ENCODE peak calls at places on chromosome 20, in six cellular contexts. N, M, C, F, G and T are unnamed samples.

GRCh38 chr20:64100946-64101688 is 6.2 kb downstream of the NPBWR2 start:
- DNase-seq in G (no peak), N (no peak), M (peak), F (no peak), C (no peak), T (no peak)

GRCh38 chr20:61915101-61915500 is 150.6 kb downstream of the TAF4 start:
- DNase-seq in M (peak), N (no peak), F (no peak), C (no peak), G (no peak), T (no peak)

GRCh38 chr20:35093245-35093884 is 758 bp upstream of the TRPC4AP start:
- DNase-seq in F (no peak), N (no peak), C (no peak), M (no peak), G (peak), T (peak)

GRCh38 chr20:50551288-50551687 is 41.1 kb downstream of the PTPN1 start:
- DNase-seq in C (no peak), N (no peak), F (no peak), M (no peak), G (no peak), T (no peak)

GRCh38 chr20:61113731-61114130 is 138.3 kb upstream of the CDH4 start:
- DNase-seq in C (no peak), F (peak), N (no peak), G (no peak), M (no peak), T (no peak)

GRCh38 chr20:19928379-19929360 is 88.5 kb upstream of the NAA20 start:
- DNase-seq in N (no peak), G (no peak), F (no peak), C (no peak), M (peak), T (no peak)

GRCh38 chr20:42544926-42545325 is 644.8 kb downstream of the PTPRT start:
- DNase-seq in C (no peak), M (no peak), F (no peak), G (no peak), N (no peak), T (no peak)

GRCh38 chr20:33894798-33895197 is 83.7 kb downstream of the CHMP4B start:
- DNase-seq in G (no peak), M (no peak), C (no peak), N (no peak), F (no peak), T (no peak)

GRCh38 chr20:56163806-56164205 is 84.7 kb upstream of the MC3R start:
- DNase-seq in C (no peak), F (no peak), G (no peak), M (no peak), N (no peak), T (no peak)

GRCh38 chr20:34874094-34874654 is 1.5 kb upstream of the GGT7 start:
- DNase-seq in N (peak), G (peak), M (no peak), F (peak), C (peak), T (peak)

GRCh38 chr20:11891827-11892521 is 25.7 kb upstream of the BTBD3 start:
- DNase-seq in G (peak), F (peak), M (peak), N (peak), C (peak), T (peak)

GRCh38 chr20:57566803-57567459 is 6.0 kb downstream of the PCK1 start:
- DNase-seq in M (no peak), N (no peak), C (no peak), F (no peak), G (no peak), T (no peak)

GRCh38 chr20:50595988-50596693 is 86.0 kb downstream of the PTPN1 start:
- DNase-seq in C (no peak), F (no peak), G (no peak), N (no peak), M (peak), T (no peak)

GRCh38 chr20:35277531-35278395 is at the start of gene MMP24OS:
- DNase-seq in M (peak), F (peak), N (peak), G (peak), C (peak), T (peak)

GRCh38 chr20:19338960-19339359 is 126.5 kb downstream of the SLC24A3 start:
- DNase-seq in G (no peak), F (no peak), M (no peak), C (no peak), N (no peak), T (no peak)

DNA sequence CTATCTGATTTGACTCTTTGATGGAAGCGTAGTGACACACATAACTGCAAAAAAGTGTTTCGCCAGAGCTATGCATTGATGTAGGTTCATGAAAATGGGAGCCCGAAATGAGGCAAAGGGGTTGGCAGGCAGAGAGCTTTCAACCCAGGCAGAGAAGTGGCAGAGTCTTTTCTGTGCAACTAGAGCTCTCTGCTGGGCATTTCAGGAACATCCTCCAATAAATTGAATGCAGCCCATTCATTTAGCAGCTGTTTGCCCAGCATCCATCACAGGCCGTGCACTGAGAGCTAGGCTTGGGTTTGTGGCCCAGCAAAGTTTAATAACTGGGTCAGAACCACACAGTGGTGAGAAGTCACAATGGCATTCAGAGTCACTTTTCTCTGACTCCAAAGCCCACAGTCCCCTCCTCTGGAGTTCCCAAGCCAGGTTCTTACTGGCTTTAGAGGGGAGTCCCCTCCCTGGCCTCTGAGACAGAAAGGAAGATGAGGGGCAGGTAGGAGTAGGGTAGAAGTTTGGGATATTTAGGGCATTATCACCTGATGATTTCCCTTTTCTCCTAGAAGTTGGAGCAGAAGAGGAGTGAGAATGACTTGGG is 31.8 kb upstream of the ELMO2 start:
- DNase-seq in F (no peak), G (peak), C (no peak), N (no peak), M (no peak), T (peak)
- TF ChIP-seq CTCF in F (no peak), G (peak), C (peak), N (no peak), M (no peak), T (peak)

GRCh38 chr20:327946-328563 is 2.7 kb downstream of the SOX12 start:
- DNase-seq in N (no peak), M (no peak), G (no peak), F (no peak), C (peak), T (no peak)

GRCh38 chr20:325889-326644 is 715 bp downstream of the SOX12 start:
- DNase-seq in N (no peak), M (peak), C (peak), G (peak), F (peak), T (peak)

GRCh38 chr20:327041-327945 is 1.9 kb downstream of the SOX12 start:
- DNase-seq in N (no peak), M (peak), G (peak), F (peak), C (peak), T (peak)

GRCh38 chr20:325043-325888 is at the start of gene SOX12:
- DNase-seq in G (peak), M (peak), N (peak), F (peak), C (peak), T (peak)

GRCh38 chr20:326645-327031 is 1.3 kb downstream of the SOX12 start:
- DNase-seq in N (no peak), F (peak), C (peak), M (peak), G (no peak), T (no peak)
- TF ChIP-seq CTCF in N (no peak), F (no peak), C (no peak), M (no peak), G (peak), T (no peak)

GRCh38 chr20:58743929-58744534 is 51.4 kb downstream of the NPEPL1 start:
- DNase-seq in M (no peak), N (no peak), F (no peak), G (no peak), C (no peak), T (no peak)
- TF ChIP-seq CTCF in M (no peak), N (no peak), F (no peak), G (no peak), C (no peak), T (no peak)

DNA sequence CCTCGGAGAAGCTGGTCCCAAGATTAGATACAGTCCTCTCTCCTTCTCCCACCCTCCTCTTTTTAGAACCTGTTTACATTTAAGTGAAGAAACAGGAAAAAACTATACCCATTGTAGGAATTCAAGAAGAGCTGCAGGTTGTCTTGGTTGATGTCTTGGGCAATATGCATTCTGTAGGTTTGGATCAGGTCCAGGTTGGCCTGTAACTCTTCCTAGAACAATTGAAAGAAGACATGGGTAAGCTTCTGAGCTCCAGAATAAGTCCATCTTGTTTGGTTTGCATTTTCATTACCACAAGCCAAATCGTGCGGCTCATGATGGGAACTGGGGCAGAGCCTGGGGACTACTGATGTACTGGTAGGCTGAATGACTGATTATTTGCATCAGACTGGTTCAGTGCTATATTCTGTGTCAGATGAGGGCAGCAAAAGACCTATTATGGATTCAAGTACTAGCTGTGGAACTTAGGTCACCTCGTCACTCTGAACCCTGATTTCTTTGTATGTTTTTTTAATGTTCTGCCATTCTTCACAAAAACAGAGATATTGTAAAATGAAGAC is 20.3 kb upstream of the SLA2 start:
- DNase-seq in C (no peak), N (no peak), M (no peak), F (no peak), G (peak), T (peak)
- TF ChIP-seq CTCF in C (peak), N (no peak), M (no peak), F (no peak), G (peak), T (no peak)

GRCh38 chr20:40606660-40607059 is 82.4 kb downstream of the MAFB start:
- DNase-seq in G (no peak), M (no peak), C (no peak), F (no peak), N (no peak), T (no peak)
- TF ChIP-seq CTCF in G (no peak), M (no peak), C (no peak), F (no peak), N (no peak), T (peak)

DNA sequence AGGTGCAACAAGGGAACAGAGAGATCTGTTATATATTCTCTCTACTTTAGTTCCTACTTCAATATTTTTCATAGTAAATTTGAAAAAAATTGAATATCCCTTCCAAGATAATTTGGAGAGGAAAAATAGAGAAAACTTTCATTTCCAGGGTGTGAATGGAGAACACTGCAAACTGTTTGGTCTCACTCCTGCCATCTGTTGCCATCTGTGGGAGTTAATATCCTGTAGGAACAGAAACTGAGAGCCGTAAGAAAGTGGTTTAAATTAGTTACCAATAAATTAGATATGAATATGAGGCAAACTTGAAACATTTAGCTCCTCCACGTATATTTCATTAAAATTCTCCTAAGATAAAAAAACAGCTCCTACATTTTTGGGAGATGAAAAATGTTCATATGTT is 4.2 kb downstream of the ZNF337 start:
- DNase-seq in G (peak), M (no peak), N (no peak), C (no peak), F (no peak), T (no peak)
- TF ChIP-seq CTCF in G (peak), M (no peak), N (no peak), C (no peak), F (no peak), T (no peak)

GRCh38 chr20:4947817-4948559 is 53.3 kb downstream of the SLC23A2 start:
- DNase-seq in G (no peak), M (no peak), C (no peak), N (no peak), F (no peak), T (no peak)

GRCh38 chr20:4950437-4950836 is 50.9 kb downstream of the SLC23A2 start:
- DNase-seq in G (no peak), C (no peak), M (no peak), N (no peak), F (no peak), T (no peak)

GRCh38 chr20:4951299-4951698 is 50.0 kb downstream of the SLC23A2 start:
- DNase-seq in F (peak), C (peak), N (no peak), G (peak), M (no peak), T (peak)

GRCh38 chr20:4950841-4951240 is 50.5 kb downstream of the SLC23A2 start:
- DNase-seq in N (no peak), F (no peak), G (no peak), C (no peak), M (no peak), T (peak)

DNA sequence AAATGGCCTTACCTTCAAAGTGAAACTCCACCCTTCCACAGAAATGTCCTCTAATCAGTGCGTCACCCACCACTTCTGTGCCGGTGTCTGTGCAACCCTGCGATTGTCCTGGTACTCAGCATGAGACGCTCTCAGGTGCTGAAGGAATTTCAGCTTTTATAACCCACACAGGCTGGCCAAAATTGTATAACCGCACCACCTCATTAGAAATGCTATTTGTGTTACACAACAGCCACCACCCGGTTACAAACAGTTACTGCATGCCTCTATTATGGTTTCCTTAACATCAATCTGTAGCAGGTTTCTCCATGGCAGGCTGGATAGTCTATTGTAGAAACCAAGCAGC is 51.5 kb downstream of the SLC23A2 start:
- DNase-seq in F (no peak), C (no peak), N (no peak), M (no peak), G (no peak), T (peak)
- TF ChIP-seq CTCF in F (peak), C (peak), N (no peak), M (peak), G (no peak), T (peak)

DNA sequence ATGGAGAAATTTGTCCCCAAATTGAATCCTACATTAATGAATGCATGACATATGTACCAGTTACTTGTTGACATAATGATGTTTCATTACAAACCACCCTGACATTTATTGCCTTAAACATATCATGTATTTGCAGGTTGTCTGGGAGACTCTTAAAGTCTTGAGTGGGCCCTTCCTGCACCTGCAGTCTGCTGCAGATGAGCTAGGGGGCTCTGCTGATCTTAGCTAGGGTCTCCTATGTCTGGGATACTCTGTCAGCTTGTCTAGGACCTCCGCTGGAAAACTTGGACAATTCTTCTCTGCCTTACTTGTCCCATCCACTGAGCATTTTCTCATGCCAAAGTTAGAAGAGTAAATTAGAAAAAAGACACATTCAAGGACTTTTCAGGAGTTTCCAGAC is 581.6 kb downstream of the HAO1 start:
- DNase-seq in N (no peak), G (no peak), C (no peak), M (no peak), F (no peak), T (no peak)
- TF ChIP-seq CTCF in N (no peak), G (no peak), C (no peak), M (no peak), F (no peak), T (peak)

GRCh38 chr20:13819885-13820645 is 35.2 kb downstream of the NDUFAF5 start:
- DNase-seq in G (peak), M (no peak), C (no peak), F (peak), N (no peak), T (peak)
- TF ChIP-seq CTCF in G (peak), M (peak), C (peak), F (peak), N (no peak), T (peak)

DNA sequence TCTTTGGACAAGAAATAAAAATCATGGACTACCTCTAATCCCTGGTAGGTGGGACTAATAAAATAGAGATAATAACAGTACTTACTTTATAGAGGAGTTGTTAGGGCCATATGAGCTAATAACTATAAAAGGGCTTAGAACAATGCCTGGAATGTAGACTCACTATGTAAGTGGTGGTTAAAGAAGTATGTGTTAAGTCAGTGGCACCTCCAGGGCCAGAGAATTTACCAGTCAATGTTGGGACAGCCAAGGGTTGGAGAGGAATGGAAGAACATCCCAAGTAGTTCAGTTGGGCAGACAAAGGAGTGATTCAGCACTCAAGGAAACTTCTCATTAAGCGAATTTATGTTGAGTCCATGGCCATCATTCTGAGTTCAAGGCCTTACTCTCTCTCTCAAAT is 116.8 kb downstream of the OTOR start:
- DNase-seq in M (no peak), G (no peak), C (no peak), F (no peak), N (no peak), T (no peak)
- TF ChIP-seq CTCF in M (no peak), G (no peak), C (no peak), F (no peak), N (no peak), T (no peak)